ENCODE peak calls at places on chromosome 17, in five cellular contexts. C is heart left ventricle, G is mucosa of gallbladder, W is NCI-H1436 treated with DMSO at 0.1 percent for 48 hours, T is astrocyte of the spinal cord. A is an unnamed sample.
A peak's percentile ranks its signal among the peaks of the same experiment; 100 is the strongest.

GRCh38 chr17:6591599-6592158 is 35.3 kb upstream of the PITPNM3 start:
- DNase-seq in C (no peak), G (no peak), W (no peak), T (peak; percentile 85), A (no peak)

GRCh38 chr17:1056761-1057160 is 59.8 kb downstream of the TIMM22 start:
- DNase-seq in C (no peak), G (no peak), W (no peak), T (no peak), A (no peak)

GRCh38 chr17:77233635-77234334 is 93.0 kb downstream of the SEC14L1 start:
- DNase-seq in C (no peak), G (no peak), W (no peak), T (peak; percentile 71), A (no peak)

GRCh38 chr17:72977768-72978417 is 114.6 kb downstream of the SLC39A11 start:
- DNase-seq in C (no peak), G (no peak), W (no peak), T (peak; percentile 59), A (no peak)

GRCh38 chr17:78664476-78665384 is 87.5 kb upstream of the DNAH17 start:
- DNase-seq in C (no peak), G (no peak), W (no peak), T (no peak), A (no peak)

GRCh38 chr17:36593651-36594316 is 2.1 kb downstream of the DHRS11 start:
- DNase-seq in C (no peak), G (no peak), W (no peak), T (no peak), A (peak; percentile 44)

GRCh38 chr17:80296221-80296620 is 35.6 kb downstream of the RNF213 start:
- DNase-seq in C (no peak), G (no peak), W (no peak), T (no peak), A (no peak)

GRCh38 chr17:64059756-64060155 is 39.3 kb upstream of the ICAM2 start:
- DNase-seq in C (no peak), G (no peak), W (no peak), T (no peak), A (no peak)

GRCh38 chr17:78387982-78388941 is 9.8 kb downstream of the PGS1 start:
- DNase-seq in C (no peak), G (no peak), W (no peak), T (peak; percentile 35), A (peak; percentile 29)

GRCh38 chr17:8408371-8408770 is 10.7 kb upstream of the RNF222 start:
- DNase-seq in C (no peak), G (peak; percentile 62), W (no peak), T (no peak), A (peak; percentile 71)

GRCh38 chr17:56624315-56624714 is 30.8 kb downstream of the NOG start:
- DNase-seq in C (no peak), G (no peak), W (no peak), T (no peak), A (no peak)

GRCh38 chr17:39141915-39142664 is 9.3 kb downstream of the PLXDC1 start:
- DNase-seq in C (peak; percentile 7), G (no peak), W (no peak), T (no peak), A (no peak)

GRCh38 chr17:73057196-73057595 is 35.3 kb downstream of the SLC39A11 start:
- DNase-seq in C (no peak), G (no peak), W (no peak), T (no peak), A (no peak)

A was measured in left colon.